ENCODE peak calls at places on chromosomes 12 and 14, in nine cellular contexts. One of them, this sample, is unnamed.

GRCh38 chr12:120639771-120640721 is at the start of gene CABP1:
- DNase-seq in foreskin keratinocyte: no peak
- DNase-seq in neural progenitor cell: peak; percentile 85
- DNase-seq in CD4-positive, CD25-positive, alpha-beta regulatory T cell: peak; percentile 67
- DNase-seq in naive thymus-derived CD4-positive, alpha-beta T cell: peak; percentile 56
- DNase-seq in CD8-positive, alpha-beta memory T cell: peak; percentile 80
- DNase-seq in neuronal stem cell: peak; percentile 54
- DNase-seq in esophagus muscularis mucosa: no peak
- DNase-seq in heart left ventricle: no peak
- DNase-seq in this sample: peak; percentile 6

GRCh38 chr14:77314043-77314442 is 6.6 kb downstream of the POMT2 start:
- DNase-seq in foreskin keratinocyte: peak; percentile 97
- DNase-seq in neural progenitor cell: no peak
- DNase-seq in CD4-positive, CD25-positive, alpha-beta regulatory T cell: no peak
- DNase-seq in naive thymus-derived CD4-positive, alpha-beta T cell: no peak
- DNase-seq in CD8-positive, alpha-beta memory T cell: no peak
- DNase-seq in neuronal stem cell: no peak
- DNase-seq in esophagus muscularis mucosa: no peak
- DNase-seq in heart left ventricle: no peak
- DNase-seq in this sample: no peak

GRCh38 chr12:64860446-64860998 is 36.1 kb downstream of the TBC1D30 start:
- DNase-seq in foreskin keratinocyte: no peak
- DNase-seq in neural progenitor cell: no peak
- DNase-seq in CD4-positive, CD25-positive, alpha-beta regulatory T cell: no peak
- DNase-seq in naive thymus-derived CD4-positive, alpha-beta T cell: no peak
- DNase-seq in CD8-positive, alpha-beta memory T cell: no peak
- DNase-seq in neuronal stem cell: no peak
- DNase-seq in esophagus muscularis mucosa: peak; percentile 19
- DNase-seq in heart left ventricle: no peak
- DNase-seq in this sample: no peak

GRCh38 chr12:64679487-64679983 is 69.2 kb downstream of the RASSF3 start:
- DNase-seq in foreskin keratinocyte: peak; percentile 83
- DNase-seq in neural progenitor cell: no peak
- DNase-seq in CD4-positive, CD25-positive, alpha-beta regulatory T cell: peak; percentile 57
- DNase-seq in naive thymus-derived CD4-positive, alpha-beta T cell: peak; percentile 82
- DNase-seq in CD8-positive, alpha-beta memory T cell: peak; percentile 83
- DNase-seq in neuronal stem cell: no peak
- DNase-seq in esophagus muscularis mucosa: no peak
- DNase-seq in heart left ventricle: peak; percentile 88
- DNase-seq in this sample: no peak

GRCh38 chr14:71320734-71321555 is 413.7 kb downstream of the PCNX1 start:
- DNase-seq in foreskin keratinocyte: peak; percentile 64
- DNase-seq in neural progenitor cell: peak; percentile 87
- DNase-seq in CD4-positive, CD25-positive, alpha-beta regulatory T cell: peak; percentile 40
- DNase-seq in naive thymus-derived CD4-positive, alpha-beta T cell: peak; percentile 49
- DNase-seq in CD8-positive, alpha-beta memory T cell: peak; percentile 76
- DNase-seq in neuronal stem cell: peak; percentile 66
- DNase-seq in esophagus muscularis mucosa: no peak
- DNase-seq in heart left ventricle: peak; percentile 66
- DNase-seq in this sample: peak; percentile 73

GRCh38 chr14:40447032-40447431 is 1014.8 kb upstream of the FBXO33 start:
- DNase-seq in foreskin keratinocyte: peak; percentile 51
- DNase-seq in neural progenitor cell: peak; percentile 1
- DNase-seq in CD4-positive, CD25-positive, alpha-beta regulatory T cell: no peak
- DNase-seq in naive thymus-derived CD4-positive, alpha-beta T cell: no peak
- DNase-seq in CD8-positive, alpha-beta memory T cell: no peak
- DNase-seq in neuronal stem cell: no peak
- DNase-seq in esophagus muscularis mucosa: no peak
- DNase-seq in heart left ventricle: no peak
- DNase-seq in this sample: no peak

GRCh38 chr12:131389051-131390013 is 321.6 kb upstream of the SFSWAP start:
- DNase-seq in foreskin keratinocyte: no peak
- DNase-seq in neural progenitor cell: no peak
- DNase-seq in CD4-positive, CD25-positive, alpha-beta regulatory T cell: no peak
- DNase-seq in naive thymus-derived CD4-positive, alpha-beta T cell: no peak
- DNase-seq in CD8-positive, alpha-beta memory T cell: no peak
- DNase-seq in neuronal stem cell: no peak
- DNase-seq in esophagus muscularis mucosa: no peak
- DNase-seq in heart left ventricle: no peak
- DNase-seq in this sample: no peak

GRCh38 chr12:111031956-111032919 is 111.9 kb upstream of the MYL2 start:
- DNase-seq in foreskin keratinocyte: no peak
- DNase-seq in neural progenitor cell: no peak
- DNase-seq in CD4-positive, CD25-positive, alpha-beta regulatory T cell: no peak
- DNase-seq in naive thymus-derived CD4-positive, alpha-beta T cell: no peak
- DNase-seq in CD8-positive, alpha-beta memory T cell: no peak
- DNase-seq in neuronal stem cell: no peak
- DNase-seq in esophagus muscularis mucosa: no peak
- DNase-seq in heart left ventricle: no peak
- DNase-seq in this sample: no peak

GRCh38 chr12:24668563-24668962 is 280.3 kb downstream of the BCAT1 start:
- DNase-seq in foreskin keratinocyte: no peak
- DNase-seq in neural progenitor cell: no peak
- DNase-seq in CD4-positive, CD25-positive, alpha-beta regulatory T cell: no peak
- DNase-seq in naive thymus-derived CD4-positive, alpha-beta T cell: no peak
- DNase-seq in CD8-positive, alpha-beta memory T cell: no peak
- DNase-seq in neuronal stem cell: no peak
- DNase-seq in esophagus muscularis mucosa: no peak
- DNase-seq in heart left ventricle: no peak
- DNase-seq in this sample: no peak

GRCh38 chr14:89241934-89242670 is 174.9 kb downstream of the FOXN3 start:
- DNase-seq in foreskin keratinocyte: no peak
- DNase-seq in neural progenitor cell: no peak
- DNase-seq in CD4-positive, CD25-positive, alpha-beta regulatory T cell: no peak
- DNase-seq in naive thymus-derived CD4-positive, alpha-beta T cell: no peak
- DNase-seq in CD8-positive, alpha-beta memory T cell: no peak
- DNase-seq in neuronal stem cell: no peak
- DNase-seq in esophagus muscularis mucosa: no peak
- DNase-seq in heart left ventricle: no peak
- DNase-seq in this sample: no peak

GRCh38 chr12:79761341-79761740 is 70.6 kb upstream of the PAWR start:
- DNase-seq in foreskin keratinocyte: no peak
- DNase-seq in neural progenitor cell: no peak
- DNase-seq in CD4-positive, CD25-positive, alpha-beta regulatory T cell: no peak
- DNase-seq in naive thymus-derived CD4-positive, alpha-beta T cell: no peak
- DNase-seq in CD8-positive, alpha-beta memory T cell: no peak
- DNase-seq in neuronal stem cell: no peak
- DNase-seq in esophagus muscularis mucosa: no peak
- DNase-seq in heart left ventricle: no peak
- DNase-seq in this sample: no peak

GRCh38 chr12:40738856-40739255 is 46.6 kb downstream of the CNTN1 start:
- DNase-seq in foreskin keratinocyte: no peak
- DNase-seq in neural progenitor cell: no peak
- DNase-seq in CD4-positive, CD25-positive, alpha-beta regulatory T cell: no peak
- DNase-seq in naive thymus-derived CD4-positive, alpha-beta T cell: no peak
- DNase-seq in CD8-positive, alpha-beta memory T cell: no peak
- DNase-seq in neuronal stem cell: no peak
- DNase-seq in esophagus muscularis mucosa: no peak
- DNase-seq in heart left ventricle: no peak
- DNase-seq in this sample: no peak

GRCh38 chr12:130916251-130916911 is 37.3 kb upstream of the ADGRD1 start:
- DNase-seq in foreskin keratinocyte: peak; percentile 3
- DNase-seq in neural progenitor cell: peak; percentile 88
- DNase-seq in CD4-positive, CD25-positive, alpha-beta regulatory T cell: no peak
- DNase-seq in naive thymus-derived CD4-positive, alpha-beta T cell: no peak
- DNase-seq in CD8-positive, alpha-beta memory T cell: no peak
- DNase-seq in neuronal stem cell: peak; percentile 66
- DNase-seq in esophagus muscularis mucosa: peak; percentile 92
- DNase-seq in heart left ventricle: peak; percentile 59
- DNase-seq in this sample: no peak

GRCh38 chr14:63344336-63344735 is 25.6 kb upstream of the GPHB5 start:
- DNase-seq in foreskin keratinocyte: no peak
- DNase-seq in neural progenitor cell: peak; percentile 65
- DNase-seq in CD4-positive, CD25-positive, alpha-beta regulatory T cell: no peak
- DNase-seq in naive thymus-derived CD4-positive, alpha-beta T cell: no peak
- DNase-seq in CD8-positive, alpha-beta memory T cell: no peak
- DNase-seq in neuronal stem cell: no peak
- DNase-seq in esophagus muscularis mucosa: no peak
- DNase-seq in heart left ventricle: no peak
- DNase-seq in this sample: no peak

GRCh38 chr14:104003616-104004015 is 61.3 kb upstream of the RD3L start:
- DNase-seq in foreskin keratinocyte: no peak
- DNase-seq in neural progenitor cell: no peak
- DNase-seq in CD4-positive, CD25-positive, alpha-beta regulatory T cell: no peak
- DNase-seq in naive thymus-derived CD4-positive, alpha-beta T cell: no peak
- DNase-seq in CD8-positive, alpha-beta memory T cell: no peak
- DNase-seq in neuronal stem cell: no peak
- DNase-seq in esophagus muscularis mucosa: no peak
- DNase-seq in heart left ventricle: no peak
- DNase-seq in this sample: no peak
- H3K27ac ChIP-seq in foreskin keratinocyte: no peak overlapping the region
- H3K27ac ChIP-seq in neural progenitor cell: no peak overlapping the region
- H3K27ac ChIP-seq in CD4-positive, CD25-positive, alpha-beta regulatory T cell: no peak overlapping the region
- H3K27ac ChIP-seq in naive thymus-derived CD4-positive, alpha-beta T cell: no peak overlapping the region
- H3K27ac ChIP-seq in CD8-positive, alpha-beta memory T cell: no peak overlapping the region
- H3K27ac ChIP-seq in neuronal stem cell: no peak overlapping the region
- H3K27ac ChIP-seq in esophagus muscularis mucosa: no peak overlapping the region
- H3K27ac ChIP-seq in heart left ventricle: no peak overlapping the region
- H3K27ac ChIP-seq in this sample: no peak overlapping the region

GRCh38 chr14:59067135-59067894 is 121.2 kb upstream of the DAAM1 start:
- DNase-seq in foreskin keratinocyte: peak; percentile 77
- DNase-seq in neural progenitor cell: no peak
- DNase-seq in CD4-positive, CD25-positive, alpha-beta regulatory T cell: no peak
- DNase-seq in naive thymus-derived CD4-positive, alpha-beta T cell: no peak
- DNase-seq in CD8-positive, alpha-beta memory T cell: no peak
- DNase-seq in neuronal stem cell: no peak
- DNase-seq in esophagus muscularis mucosa: no peak
- DNase-seq in heart left ventricle: no peak
- DNase-seq in this sample: no peak
- H3K27ac ChIP-seq in foreskin keratinocyte: no peak overlapping the region
- H3K27ac ChIP-seq in neural progenitor cell: no peak overlapping the region
- H3K27ac ChIP-seq in CD4-positive, CD25-positive, alpha-beta regulatory T cell: no peak overlapping the region
- H3K27ac ChIP-seq in naive thymus-derived CD4-positive, alpha-beta T cell: no peak overlapping the region
- H3K27ac ChIP-seq in CD8-positive, alpha-beta memory T cell: no peak overlapping the region
- H3K27ac ChIP-seq in neuronal stem cell: no peak overlapping the region
- H3K27ac ChIP-seq in esophagus muscularis mucosa: no peak overlapping the region
- H3K27ac ChIP-seq in heart left ventricle: no peak overlapping the region
- H3K27ac ChIP-seq in this sample: no peak overlapping the region

GRCh38 chr12:76247026-76247688 is 101.1 kb downstream of the BBS10 start:
- DNase-seq in foreskin keratinocyte: no peak
- DNase-seq in neural progenitor cell: no peak
- DNase-seq in CD4-positive, CD25-positive, alpha-beta regulatory T cell: no peak
- DNase-seq in naive thymus-derived CD4-positive, alpha-beta T cell: no peak
- DNase-seq in CD8-positive, alpha-beta memory T cell: no peak
- DNase-seq in neuronal stem cell: no peak
- DNase-seq in esophagus muscularis mucosa: peak; percentile 72
- DNase-seq in heart left ventricle: peak; percentile 44
- DNase-seq in this sample: no peak
- H3K27ac ChIP-seq in foreskin keratinocyte: no peak overlapping the region
- H3K27ac ChIP-seq in neural progenitor cell: no peak overlapping the region
- H3K27ac ChIP-seq in CD4-positive, CD25-positive, alpha-beta regulatory T cell: no peak overlapping the region
- H3K27ac ChIP-seq in naive thymus-derived CD4-positive, alpha-beta T cell: no peak overlapping the region
- H3K27ac ChIP-seq in CD8-positive, alpha-beta memory T cell: no peak overlapping the region
- H3K27ac ChIP-seq in neuronal stem cell: no peak overlapping the region
- H3K27ac ChIP-seq in esophagus muscularis mucosa: no peak overlapping the region
- H3K27ac ChIP-seq in heart left ventricle: no peak overlapping the region
- H3K27ac ChIP-seq in this sample: no peak overlapping the region

GRCh38 chr14:93328546-93328945 is 4.3 kb downstream of the BTBD7 start:
- DNase-seq in foreskin keratinocyte: no peak
- DNase-seq in neural progenitor cell: no peak
- DNase-seq in CD4-positive, CD25-positive, alpha-beta regulatory T cell: no peak
- DNase-seq in naive thymus-derived CD4-positive, alpha-beta T cell: no peak
- DNase-seq in CD8-positive, alpha-beta memory T cell: no peak
- DNase-seq in neuronal stem cell: no peak
- DNase-seq in esophagus muscularis mucosa: no peak
- DNase-seq in heart left ventricle: no peak
- DNase-seq in this sample: no peak
- H3K27ac ChIP-seq in foreskin keratinocyte: no peak overlapping the region
- H3K27ac ChIP-seq in neural progenitor cell: no peak overlapping the region
- H3K27ac ChIP-seq in CD4-positive, CD25-positive, alpha-beta regulatory T cell: no peak overlapping the region
- H3K27ac ChIP-seq in naive thymus-derived CD4-positive, alpha-beta T cell: no peak overlapping the region
- H3K27ac ChIP-seq in CD8-positive, alpha-beta memory T cell: no peak overlapping the region
- H3K27ac ChIP-seq in neuronal stem cell: no peak overlapping the region
- H3K27ac ChIP-seq in esophagus muscularis mucosa: no peak overlapping the region
- H3K27ac ChIP-seq in heart left ventricle: no peak overlapping the region
- H3K27ac ChIP-seq in this sample: no peak overlapping the region

GRCh38 chr12:33438890-33439586 is 581 bp downstream of the SYT10 start:
- DNase-seq in foreskin keratinocyte: peak; percentile 53
- DNase-seq in neural progenitor cell: peak; percentile 51
- DNase-seq in CD4-positive, CD25-positive, alpha-beta regulatory T cell: no peak
- DNase-seq in naive thymus-derived CD4-positive, alpha-beta T cell: no peak
- DNase-seq in CD8-positive, alpha-beta memory T cell: no peak
- DNase-seq in neuronal stem cell: peak; percentile 27
- DNase-seq in esophagus muscularis mucosa: no peak
- DNase-seq in heart left ventricle: no peak
- DNase-seq in this sample: no peak

GRCh38 chr12:33437598-33437997 is 2.0 kb downstream of the SYT10 start:
- DNase-seq in foreskin keratinocyte: no peak
- DNase-seq in neural progenitor cell: no peak
- DNase-seq in CD4-positive, CD25-positive, alpha-beta regulatory T cell: no peak
- DNase-seq in naive thymus-derived CD4-positive, alpha-beta T cell: no peak
- DNase-seq in CD8-positive, alpha-beta memory T cell: no peak
- DNase-seq in neuronal stem cell: no peak
- DNase-seq in esophagus muscularis mucosa: no peak
- DNase-seq in heart left ventricle: no peak
- DNase-seq in this sample: no peak

GRCh38 chr12:33439587-33440011 is at the start of gene SYT10:
- DNase-seq in foreskin keratinocyte: peak; percentile 17
- DNase-seq in neural progenitor cell: peak; percentile 89
- DNase-seq in CD4-positive, CD25-positive, alpha-beta regulatory T cell: no peak
- DNase-seq in naive thymus-derived CD4-positive, alpha-beta T cell: no peak
- DNase-seq in CD8-positive, alpha-beta memory T cell: no peak
- DNase-seq in neuronal stem cell: peak; percentile 69
- DNase-seq in esophagus muscularis mucosa: no peak
- DNase-seq in heart left ventricle: no peak
- DNase-seq in this sample: peak; percentile 7

GRCh38 chr12:33440477-33440876 is 858 bp upstream of the SYT10 start:
- DNase-seq in foreskin keratinocyte: no peak
- DNase-seq in neural progenitor cell: no peak
- DNase-seq in CD4-positive, CD25-positive, alpha-beta regulatory T cell: no peak
- DNase-seq in naive thymus-derived CD4-positive, alpha-beta T cell: no peak
- DNase-seq in CD8-positive, alpha-beta memory T cell: no peak
- DNase-seq in neuronal stem cell: no peak
- DNase-seq in esophagus muscularis mucosa: no peak
- DNase-seq in heart left ventricle: no peak
- DNase-seq in this sample: no peak

GRCh38 chr12:33438025-33438772 is 1.4 kb downstream of the SYT10 start:
- DNase-seq in foreskin keratinocyte: no peak
- DNase-seq in neural progenitor cell: peak; percentile 23
- DNase-seq in CD4-positive, CD25-positive, alpha-beta regulatory T cell: no peak
- DNase-seq in naive thymus-derived CD4-positive, alpha-beta T cell: no peak
- DNase-seq in CD8-positive, alpha-beta memory T cell: no peak
- DNase-seq in neuronal stem cell: peak; percentile 5
- DNase-seq in esophagus muscularis mucosa: no peak
- DNase-seq in heart left ventricle: no peak
- DNase-seq in this sample: peak; percentile 6
- H3K27ac ChIP-seq in foreskin keratinocyte: no peak overlapping the region
- H3K27ac ChIP-seq in neural progenitor cell: no peak overlapping the region
- H3K27ac ChIP-seq in CD4-positive, CD25-positive, alpha-beta regulatory T cell: no peak overlapping the region
- H3K27ac ChIP-seq in naive thymus-derived CD4-positive, alpha-beta T cell: no peak overlapping the region
- H3K27ac ChIP-seq in CD8-positive, alpha-beta memory T cell: peak overlapping the region; percentile 30
- H3K27ac ChIP-seq in neuronal stem cell: no peak overlapping the region
- H3K27ac ChIP-seq in esophagus muscularis mucosa: no peak overlapping the region
- H3K27ac ChIP-seq in heart left ventricle: no peak overlapping the region
- H3K27ac ChIP-seq in this sample: no peak overlapping the region